ENCODE peak calls at places on chromosomes 4 and X, in seven cellular contexts. B is mesenchymal stem cell; U is stimulated activated CD4-positive, alpha-beta T cell treated with anti-CD3 and anti-CD28 coated beads, Interleukin-15, amount 100 ng/mL, for 24 hours; H is retinal pigment epithelial cell; F is activated CD4-positive, alpha-beta T cell treated with anti-CD3 and anti-CD28 coated beads, Interleukin-2, amount 50 U/mL, for 4 hours; K is posterior vena cava; T is NCI-H524 treated with DMSO at 0.1 percent for 48 hours. C is an unnamed sample.

GRCh38 chrX:150508461-150509367 is 59.7 kb upstream of the MTM1 start:
- DNase-seq in U (no peak), K (peak; percentile 87), F (no peak), B (no peak), H (no peak), T (no peak), C (no peak)

GRCh38 chr4:91087743-91088142 is 960.5 kb downstream of the CCSER1 start:
- DNase-seq in H (no peak), U (no peak), B (no peak), T (no peak), K (no peak), F (no peak), C (no peak)

GRCh38 chrX:153888344-153888743 is 2.4 kb upstream of the L1CAM start:
- DNase-seq in U (no peak), H (no peak), K (no peak), F (no peak), B (no peak), T (no peak), C (no peak)

GRCh38 chrX:56733459-56734046 is 4.5 kb downstream of the NBDY start:
- DNase-seq in K (no peak), T (no peak), F (peak; percentile 31), H (no peak), U (peak; percentile 53), B (peak; percentile 65), C (peak; percentile 12)

GRCh38 chrX:130114141-130114561 is 3.9 kb upstream of the ELF4 start:
- DNase-seq in F (no peak), T (no peak), U (no peak), H (no peak), B (no peak), K (peak; percentile 74), C (no peak)

GRCh38 chr4:149555146-149555545 is 260.5 kb downstream of the IQCM start:
- DNase-seq in B (no peak), T (no peak), K (no peak), U (no peak), H (peak; percentile 92), F (no peak), C (no peak)

GRCh38 chr4:10164877-10165283 is 48.3 kb upstream of the WDR1 start:
- DNase-seq in B (peak; percentile 16), U (peak; percentile 23), H (no peak), T (no peak), K (no peak), F (no peak), C (no peak)

GRCh38 chrX:96361844-96362243 is 322.8 kb upstream of the DIAPH2 start:
- DNase-seq in T (no peak), F (no peak), K (no peak), H (no peak), B (no peak), U (no peak), C (no peak)

GRCh38 chr4:1640110-1640509 is 44.0 kb downstream of the FAM53A start:
- DNase-seq in H (no peak), B (no peak), K (no peak), T (no peak), U (no peak), F (no peak), C (no peak)

GRCh38 chr4:174375422-174375821 is 91.7 kb downstream of the CEP44 start:
- DNase-seq in H (no peak), U (no peak), F (no peak), K (no peak), T (no peak), B (no peak), C (no peak)

GRCh38 chrX:65528705-65529340 is 5.8 kb downstream of the LAS1L start:
- DNase-seq in K (no peak), T (no peak), F (peak; percentile 47), H (no peak), U (peak; percentile 56), B (peak; percentile 33), C (peak; percentile 13)

GRCh38 chr4:67549123-67549522 is 3.8 kb upstream of the CENPC start:
- DNase-seq in B (no peak), T (no peak), U (no peak), F (no peak), K (no peak), H (peak; percentile 10), C (no peak)

GRCh38 chrX:47991263-47992092 is 12.3 kb downstream of the ZNF182 start:
- DNase-seq in K (no peak), H (peak; percentile 9), T (no peak), B (peak; percentile 30), U (no peak), F (no peak), C (no peak)

GRCh38 chr4:71296945-71297344 is 41.9 kb upstream of the SLC4A4 start:
- DNase-seq in B (no peak), T (no peak), U (no peak), K (no peak), F (no peak), H (peak; percentile 74), C (no peak)

GRCh38 chrX:136541294-136541693 is 9.3 kb downstream of the VGLL1 start:
- DNase-seq in F (no peak), T (no peak), U (no peak), K (no peak), H (no peak), B (no peak), C (no peak)

GRCh38 chrX:120419465-120419864 is 49.6 kb downstream of the LAMP2 start:
- DNase-seq in U (peak; percentile 3), T (no peak), F (no peak), B (no peak), K (no peak), H (no peak), C (no peak)

GRCh38 chr4:25021206-25021605 is 9.5 kb downstream of the LGI2 start:
- DNase-seq in T (no peak), F (no peak), K (no peak), H (no peak), U (no peak), B (no peak), C (no peak)

GRCh38 chr4:133148690-133149363 is at the start of gene PCDH10:
- DNase-seq in H (peak; percentile 91), B (peak; percentile 96), T (peak; percentile 47), F (no peak), K (peak; percentile 94), U (peak; percentile 66), C (peak; percentile 41)

GRCh38 chr4:76272091-76272490 is 20.6 kb downstream of the FAM47E start:
- DNase-seq in K (no peak), U (no peak), H (no peak), T (no peak), F (no peak), B (no peak), C (no peak)

GRCh38 chr4:54548098-54548620 is 109.6 kb upstream of the KIT start:
- DNase-seq in H (no peak), T (no peak), F (no peak), B (no peak), K (no peak), U (no peak), C (no peak)

GRCh38 chrX:53583571-53583970 is 102.9 kb downstream of the HUWE1 start:
- DNase-seq in U (no peak), B (no peak), H (no peak), F (no peak), T (no peak), K (no peak), C (no peak)

GRCh38 chrX:23901065-23901464 is 6.7 kb downstream of the APOO start:
- DNase-seq in T (no peak), B (peak; percentile 87), U (no peak), H (no peak), K (no peak), F (no peak), C (no peak)

GRCh38 chr4:17807446-17807845 is 3.1 kb downstream of the DCAF16 start:
- DNase-seq in B (no peak), H (no peak), U (no peak), T (no peak), F (no peak), K (no peak), C (no peak)

GRCh38 chr4:140223056-140223810 is 69.2 kb upstream of the MAML3 start:
- DNase-seq in H (no peak), B (peak; percentile 81), U (no peak), F (no peak), K (no peak), T (no peak), C (no peak)

GRCh38 chrX:17294561-17294960 is 80.4 kb upstream of the NHS start:
- DNase-seq in B (no peak), H (no peak), T (no peak), K (no peak), F (no peak), U (no peak), C (no peak)

GRCh38 chrX:16552546-16552945 is 97.4 kb upstream of the S100G start:
- DNase-seq in T (no peak), F (no peak), B (no peak), U (no peak), H (no peak), K (no peak), C (no peak)